ENCODE peak calls at places on chromosome X, in nine cellular contexts. One of them, this sample, is unnamed.

GRCh38 chrX:19085975-19086772 is 36.1 kb downstream of the ADGRG2 start:
- DNase-seq in heart left ventricle: no peak
- DNase-seq in NB4: peak
- DNase-seq in ovary: no peak
- DNase-seq in breast epithelium: no peak
- DNase-seq in esophagus squamous epithelium: no peak
- DNase-seq in body of pancreas: peak
- DNase-seq in testis: no peak
- DNase-seq in spleen: no peak
- DNase-seq in this sample: no peak

GRCh38 chrX:40960041-40960440 is 125.2 kb upstream of the USP9X start:
- DNase-seq in heart left ventricle: no peak
- DNase-seq in NB4: no peak
- DNase-seq in ovary: no peak
- DNase-seq in breast epithelium: no peak
- DNase-seq in esophagus squamous epithelium: no peak
- DNase-seq in body of pancreas: no peak
- DNase-seq in testis: no peak
- DNase-seq in spleen: no peak
- DNase-seq in this sample: no peak

GRCh38 chrX:42944381-42944998 is 166.5 kb upstream of the PPP1R2C start:
- DNase-seq in heart left ventricle: no peak
- DNase-seq in NB4: no peak
- DNase-seq in ovary: no peak
- DNase-seq in breast epithelium: no peak
- DNase-seq in esophagus squamous epithelium: no peak
- DNase-seq in body of pancreas: no peak
- DNase-seq in testis: no peak
- DNase-seq in spleen: no peak
- DNase-seq in this sample: no peak

GRCh38 chrX:55624403-55624802 is 1.2 kb downstream of the FOXR2 start:
- DNase-seq in heart left ventricle: no peak
- DNase-seq in NB4: no peak
- DNase-seq in ovary: no peak
- DNase-seq in breast epithelium: no peak
- DNase-seq in esophagus squamous epithelium: no peak
- DNase-seq in body of pancreas: peak
- DNase-seq in testis: no peak
- DNase-seq in spleen: no peak
- DNase-seq in this sample: no peak

GRCh38 chrX:29842552-29842951 is 372.8 kb upstream of the MAGEB2 start:
- DNase-seq in heart left ventricle: no peak
- DNase-seq in NB4: no peak
- DNase-seq in ovary: no peak
- DNase-seq in breast epithelium: no peak
- DNase-seq in esophagus squamous epithelium: no peak
- DNase-seq in body of pancreas: no peak
- DNase-seq in testis: no peak
- DNase-seq in spleen: no peak
- DNase-seq in this sample: no peak

GRCh38 chrX:50648151-50648550 is 165.8 kb downstream of the SHROOM4 start:
- DNase-seq in heart left ventricle: no peak
- DNase-seq in NB4: no peak
- DNase-seq in ovary: no peak
- DNase-seq in breast epithelium: no peak
- DNase-seq in esophagus squamous epithelium: no peak
- DNase-seq in body of pancreas: no peak
- DNase-seq in testis: no peak
- DNase-seq in spleen: no peak
- DNase-seq in this sample: no peak

GRCh38 chrX:105483011-105483410 is 262.5 kb upstream of the TEX13A start:
- DNase-seq in heart left ventricle: no peak
- DNase-seq in NB4: no peak
- DNase-seq in ovary: no peak
- DNase-seq in breast epithelium: no peak
- DNase-seq in esophagus squamous epithelium: no peak
- DNase-seq in body of pancreas: no peak
- DNase-seq in testis: no peak
- DNase-seq in spleen: no peak
- DNase-seq in this sample: no peak

GRCh38 chrX:11770320-11770719 is 12.3 kb downstream of the MSL3 start:
- DNase-seq in heart left ventricle: no peak
- DNase-seq in NB4: peak
- DNase-seq in ovary: peak
- DNase-seq in breast epithelium: no peak
- DNase-seq in esophagus squamous epithelium: no peak
- DNase-seq in body of pancreas: peak
- DNase-seq in testis: peak
- DNase-seq in spleen: peak
- DNase-seq in this sample: no peak

GRCh38 chrX:116872931-116873330 is 410.2 kb upstream of the CT83 start:
- DNase-seq in heart left ventricle: no peak
- DNase-seq in NB4: no peak
- DNase-seq in ovary: no peak
- DNase-seq in breast epithelium: no peak
- DNase-seq in esophagus squamous epithelium: no peak
- DNase-seq in body of pancreas: no peak
- DNase-seq in testis: no peak
- DNase-seq in spleen: no peak
- DNase-seq in this sample: no peak

GRCh38 chrX:15055146-15055930 is 182.1 kb downstream of the MOSPD2 start:
- DNase-seq in heart left ventricle: no peak
- DNase-seq in NB4: no peak
- DNase-seq in ovary: no peak
- DNase-seq in breast epithelium: no peak
- DNase-seq in esophagus squamous epithelium: no peak
- DNase-seq in body of pancreas: no peak
- DNase-seq in testis: no peak
- DNase-seq in spleen: no peak
- DNase-seq in this sample: no peak

DNA sequence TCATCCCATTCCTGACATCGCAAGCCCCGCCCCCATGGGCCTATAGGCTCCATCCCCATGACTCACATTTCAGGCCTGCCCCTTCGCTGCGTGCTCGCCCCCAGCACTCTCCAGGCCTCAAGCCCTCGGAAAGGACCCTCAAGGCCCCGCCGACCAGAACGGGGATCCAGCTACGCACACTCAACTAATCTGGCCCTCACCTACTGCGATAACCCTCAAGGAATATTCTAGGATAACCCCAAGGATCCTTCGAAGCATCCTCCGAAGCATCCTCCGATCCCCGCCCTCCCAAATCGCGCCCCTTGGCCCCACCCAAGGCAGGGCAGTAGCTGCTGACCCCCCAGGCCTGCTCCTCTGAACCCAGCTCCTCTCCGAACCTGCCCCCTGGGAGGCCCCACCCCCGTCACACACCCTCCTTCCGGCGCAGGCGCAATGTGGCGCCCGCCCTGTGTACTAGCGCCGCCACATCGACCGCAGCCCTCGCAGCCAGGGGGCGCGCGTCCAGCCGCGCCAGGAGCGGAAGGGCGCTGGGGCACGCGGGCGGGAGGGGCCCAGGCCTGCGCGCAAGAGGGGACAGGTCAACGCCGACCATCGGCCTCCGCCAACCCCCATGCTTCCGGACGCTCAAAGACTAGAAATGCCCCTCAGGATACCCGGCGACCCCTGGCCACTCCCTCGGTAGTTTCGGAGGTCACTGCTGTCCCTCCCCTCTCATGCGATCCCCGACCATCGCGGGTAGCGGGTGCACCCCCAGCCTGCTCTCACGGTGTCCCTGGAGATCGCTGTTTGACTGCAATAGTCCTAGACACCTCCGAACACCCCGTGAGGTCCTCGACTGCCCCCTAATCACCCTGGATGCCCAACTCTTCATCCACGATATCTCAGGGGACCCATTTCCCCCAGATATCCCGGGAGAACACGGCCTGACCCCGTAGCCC is 6.4 kb upstream of the MAGIX start:
- DNase-seq in heart left ventricle: peak
- DNase-seq in NB4: peak
- DNase-seq in ovary: peak
- DNase-seq in breast epithelium: peak
- DNase-seq in esophagus squamous epithelium: peak
- DNase-seq in body of pancreas: peak
- DNase-seq in testis: peak
- DNase-seq in spleen: peak
- DNase-seq in this sample: peak
- TF ChIP-seq POLR2A in heart left ventricle: peak
- TF ChIP-seq POLR2A in NB4: peak
- TF ChIP-seq POLR2A in ovary: peak
- TF ChIP-seq POLR2A in breast epithelium: no peak
- TF ChIP-seq POLR2A in esophagus squamous epithelium: peak
- TF ChIP-seq POLR2A in body of pancreas: peak
- TF ChIP-seq POLR2A in testis: no peak
- TF ChIP-seq POLR2A in spleen: no peak
- TF ChIP-seq POLR2A in this sample: peak

GRCh38 chrX:37776283-37776986 is 3.4 kb upstream of the CYBB start:
- DNase-seq in heart left ventricle: no peak
- DNase-seq in NB4: peak
- DNase-seq in ovary: no peak
- DNase-seq in breast epithelium: no peak
- DNase-seq in esophagus squamous epithelium: no peak
- DNase-seq in body of pancreas: no peak
- DNase-seq in testis: no peak
- DNase-seq in spleen: peak
- DNase-seq in this sample: no peak
- H3K4me3 ChIP-seq in heart left ventricle: no peak
- H3K4me3 ChIP-seq in NB4: no peak
- H3K4me3 ChIP-seq in ovary: no peak
- H3K4me3 ChIP-seq in breast epithelium: no peak
- H3K4me3 ChIP-seq in esophagus squamous epithelium: no peak
- H3K4me3 ChIP-seq in body of pancreas: no peak
- H3K4me3 ChIP-seq in testis: no peak
- H3K4me3 ChIP-seq in spleen: no peak
- H3K4me3 ChIP-seq in this sample: no peak

GRCh38 chrX:9368262-9368661 is 96.6 kb upstream of the TBL1X start:
- DNase-seq in heart left ventricle: no peak
- DNase-seq in NB4: no peak
- DNase-seq in ovary: no peak
- DNase-seq in breast epithelium: no peak
- DNase-seq in esophagus squamous epithelium: no peak
- DNase-seq in body of pancreas: no peak
- DNase-seq in testis: no peak
- DNase-seq in spleen: no peak
- DNase-seq in this sample: no peak

GRCh38 chrX:9367437-9367836 is 97.4 kb upstream of the TBL1X start:
- DNase-seq in heart left ventricle: no peak
- DNase-seq in NB4: no peak
- DNase-seq in ovary: no peak
- DNase-seq in breast epithelium: no peak
- DNase-seq in esophagus squamous epithelium: no peak
- DNase-seq in body of pancreas: no peak
- DNase-seq in testis: no peak
- DNase-seq in spleen: no peak
- DNase-seq in this sample: no peak

GRCh38 chrX:9356846-9357245 is 108.0 kb upstream of the TBL1X start:
- DNase-seq in heart left ventricle: no peak
- DNase-seq in NB4: no peak
- DNase-seq in ovary: no peak
- DNase-seq in breast epithelium: no peak
- DNase-seq in esophagus squamous epithelium: no peak
- DNase-seq in body of pancreas: no peak
- DNase-seq in testis: no peak
- DNase-seq in spleen: peak
- DNase-seq in this sample: no peak

GRCh38 chrX:9357500-9358139 is 107.2 kb upstream of the TBL1X start:
- DNase-seq in heart left ventricle: no peak
- DNase-seq in NB4: no peak
- DNase-seq in ovary: no peak
- DNase-seq in breast epithelium: no peak
- DNase-seq in esophagus squamous epithelium: no peak
- DNase-seq in body of pancreas: no peak
- DNase-seq in testis: no peak
- DNase-seq in spleen: peak
- DNase-seq in this sample: no peak

GRCh38 chrX:9362529-9362928 is 102.3 kb upstream of the TBL1X start:
- DNase-seq in heart left ventricle: no peak
- DNase-seq in NB4: no peak
- DNase-seq in ovary: no peak
- DNase-seq in breast epithelium: no peak
- DNase-seq in esophagus squamous epithelium: no peak
- DNase-seq in body of pancreas: no peak
- DNase-seq in testis: no peak
- DNase-seq in spleen: peak
- DNase-seq in this sample: no peak
- TF ChIP-seq POLR2A in heart left ventricle: no peak
- TF ChIP-seq POLR2A in NB4: no peak
- TF ChIP-seq POLR2A in ovary: no peak
- TF ChIP-seq POLR2A in breast epithelium: no peak
- TF ChIP-seq POLR2A in esophagus squamous epithelium: no peak
- TF ChIP-seq POLR2A in body of pancreas: no peak
- TF ChIP-seq POLR2A in testis: no peak
- TF ChIP-seq POLR2A in spleen: no peak
- TF ChIP-seq POLR2A in this sample: no peak

GRCh38 chrX:130300010-130300282 is 31.2 kb upstream of the ZNF280C start:
- DNase-seq in heart left ventricle: no peak
- DNase-seq in NB4: no peak
- DNase-seq in ovary: no peak
- DNase-seq in breast epithelium: no peak
- DNase-seq in esophagus squamous epithelium: no peak
- DNase-seq in body of pancreas: no peak
- DNase-seq in testis: no peak
- DNase-seq in spleen: no peak
- DNase-seq in this sample: no peak
- H3K4me3 ChIP-seq in heart left ventricle: no peak
- H3K4me3 ChIP-seq in NB4: no peak
- H3K4me3 ChIP-seq in ovary: no peak
- H3K4me3 ChIP-seq in breast epithelium: no peak
- H3K4me3 ChIP-seq in esophagus squamous epithelium: no peak
- H3K4me3 ChIP-seq in body of pancreas: no peak
- H3K4me3 ChIP-seq in testis: no peak
- H3K4me3 ChIP-seq in spleen: no peak
- H3K4me3 ChIP-seq in this sample: no peak

DNA sequence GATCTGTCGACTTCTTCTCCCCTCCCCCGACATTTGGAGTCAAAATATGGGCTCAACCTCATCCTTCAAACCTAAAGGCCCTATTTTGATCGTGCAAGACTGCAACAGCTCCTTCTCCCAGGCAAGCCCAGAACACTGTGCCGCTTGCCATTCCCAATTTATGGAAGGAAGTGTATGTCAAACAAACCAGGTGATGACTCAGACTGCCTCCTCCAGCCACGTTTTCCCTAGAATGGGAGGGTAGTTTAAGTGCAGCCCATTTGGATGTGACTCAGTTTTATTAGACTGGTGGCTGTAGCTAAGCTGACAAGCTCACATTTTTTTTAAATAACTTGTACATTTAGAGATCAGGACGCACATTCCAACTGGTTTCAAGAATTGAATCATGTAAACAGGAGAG is 570.4 kb upstream of the DIPK2B start:
- DNase-seq in heart left ventricle: no peak
- DNase-seq in NB4: peak
- DNase-seq in ovary: no peak
- DNase-seq in breast epithelium: no peak
- DNase-seq in esophagus squamous epithelium: no peak
- DNase-seq in body of pancreas: no peak
- DNase-seq in testis: no peak
- DNase-seq in spleen: no peak
- DNase-seq in this sample: no peak
- TF ChIP-seq POLR2A in heart left ventricle: no peak
- TF ChIP-seq POLR2A in NB4: no peak
- TF ChIP-seq POLR2A in ovary: no peak
- TF ChIP-seq POLR2A in breast epithelium: no peak
- TF ChIP-seq POLR2A in esophagus squamous epithelium: no peak
- TF ChIP-seq POLR2A in body of pancreas: no peak
- TF ChIP-seq POLR2A in testis: no peak
- TF ChIP-seq POLR2A in spleen: no peak
- TF ChIP-seq POLR2A in this sample: no peak

GRCh38 chrX:119990995-119991787 is 47.6 kb upstream of the NKAP start:
- DNase-seq in heart left ventricle: no peak
- DNase-seq in NB4: peak
- DNase-seq in ovary: no peak
- DNase-seq in breast epithelium: no peak
- DNase-seq in esophagus squamous epithelium: no peak
- DNase-seq in body of pancreas: peak
- DNase-seq in testis: no peak
- DNase-seq in spleen: peak
- DNase-seq in this sample: no peak
- H3K4me3 ChIP-seq in heart left ventricle: peak
- H3K4me3 ChIP-seq in NB4: peak
- H3K4me3 ChIP-seq in ovary: no peak
- H3K4me3 ChIP-seq in breast epithelium: peak
- H3K4me3 ChIP-seq in esophagus squamous epithelium: peak
- H3K4me3 ChIP-seq in body of pancreas: no peak
- H3K4me3 ChIP-seq in testis: no peak
- H3K4me3 ChIP-seq in spleen: peak
- H3K4me3 ChIP-seq in this sample: peak

This sample was measured in gastrocnemius medialis.